ENCODE peak calls at places on chromosomes 12 and 14, in seven cellular contexts. D is psoas muscle, N is T-helper 2 cell, U is H9, P is ELF-1, L is NCI-H748 treated with DMSO at 0.1 percent for 48 hours, W is kidney tubule cell. H is an unnamed sample.

GRCh38 chr14:99351166-99352007 is 79.4 kb upstream of the BCL11B start:
- DNase-seq in D (no peak), W (no peak), L (no peak), U (no peak), N (no peak), P (no peak), H (no peak)

GRCh38 chr12:168763-169525 is 45.0 kb downstream of the SLC6A12 start:
- DNase-seq in L (no peak), P (no peak), N (no peak), U (no peak), D (no peak), W (no peak), H (no peak)

GRCh38 chr14:75469606-75470237 is 41.9 kb downstream of the JDP2 start:
- DNase-seq in W (no peak), L (no peak), N (no peak), U (no peak), P (no peak), D (no peak), H (no peak)

GRCh38 chr12:84632556-84632955 is 280.0 kb downstream of the SLC6A15 start:
- DNase-seq in P (no peak), U (no peak), W (peak), D (no peak), L (no peak), N (no peak), H (no peak)

GRCh38 chr12:10212623-10213131 is at the start of gene GABARAPL1:
- DNase-seq in D (peak), L (peak), P (peak), N (peak), U (peak), W (peak), H (peak)

GRCh38 chr14:104547998-104548700 is 31.4 kb upstream of the C14orf180 start:
- DNase-seq in N (no peak), W (no peak), L (no peak), P (no peak), D (no peak), U (peak), H (no peak)

GRCh38 chr14:81931828-81932227 is 398.2 kb upstream of the SEL1L start:
- DNase-seq in N (no peak), D (no peak), W (no peak), U (no peak), P (no peak), L (no peak), H (no peak)

GRCh38 chr12:107684990-107685359 is 624 bp upstream of the PWP1 start:
- DNase-seq in W (peak), P (peak), U (no peak), D (no peak), L (peak), N (no peak), H (no peak)

GRCh38 chr12:82880442-82880901 is 193.8 kb downstream of the TMTC2 start:
- DNase-seq in P (no peak), U (no peak), W (no peak), D (no peak), N (no peak), L (no peak), H (no peak)

GRCh38 chr12:131606218-131606899 is 104.5 kb upstream of the SFSWAP start:
- DNase-seq in P (no peak), L (no peak), U (no peak), D (no peak), W (no peak), N (no peak), H (no peak)

GRCh38 chr14:75542585-75543091 is 20.4 kb downstream of the BATF start:
- DNase-seq in P (peak), N (peak), L (no peak), W (no peak), U (no peak), D (peak), H (peak)

GRCh38 chr12:32043928-32044549 is 62.6 kb upstream of the BICD1 start:
- DNase-seq in N (no peak), D (no peak), U (peak), P (no peak), W (no peak), L (no peak), H (no peak)

GRCh38 chr14:54329082-54329695 is 67.6 kb upstream of the CDKN3 start:
- DNase-seq in U (peak), L (peak), P (peak), N (no peak), D (no peak), W (peak), H (peak)

GRCh38 chr12:88471641-88472040 is 108.6 kb downstream of the KITLG start:
- DNase-seq in L (no peak), W (peak), N (no peak), P (no peak), D (no peak), U (no peak), H (peak)

GRCh38 chr12:62191747-62192485 is 68.3 kb upstream of the USP15 start:
- DNase-seq in U (peak), P (peak), W (peak), N (no peak), D (peak), L (peak), H (peak)

GRCh38 chr12:110743571-110744093 is 941 bp upstream of the PPP1CC start:
- DNase-seq in W (peak), P (peak), N (no peak), D (peak), U (peak), L (no peak), H (peak)